ENCODE peak calls at places on chromosomes 4 and X, in five cellular contexts. Z, F, R, S and K are unnamed samples.

GRCh38 chr4:189436207-189436606 is 504.5 kb upstream of the FRG1 start:
- DNase-seq in Z (no peak), F (no peak), R (no peak), S (no peak), K (no peak)

GRCh38 chr4:83618991-83619390 is 83.1 kb downstream of the GPAT3 start:
- DNase-seq in Z (peak), F (no peak), R (no peak), S (peak), K (peak)

GRCh38 chr4:4555916-4556315 is 14.1 kb upstream of the STX18 start:
- DNase-seq in Z (no peak), F (no peak), R (peak), S (peak), K (peak)

GRCh38 chrX:78111140-78111931 is 7.3 kb downstream of the PGK1 start:
- DNase-seq in Z (peak), F (no peak), R (no peak), S (no peak), K (no peak)

GRCh38 chrX:108735680-108736508 is 469 bp downstream of the IRS4 start:
- DNase-seq in Z (no peak), F (no peak), R (no peak), S (peak), K (no peak)

GRCh38 chr4:39106011-39106410 is 44.0 kb downstream of the KLHL5 start:
- DNase-seq in Z (no peak), F (no peak), R (no peak), S (no peak), K (no peak)

GRCh38 chr4:169768385-169768784 is 10.6 kb upstream of the HPF1 start:
- DNase-seq in Z (no peak), F (no peak), R (no peak), S (no peak), K (no peak)

GRCh38 chrX:48893556-48894348 is 3.8 kb downstream of the TIMM17B start:
- DNase-seq in Z (no peak), F (no peak), R (no peak), S (no peak), K (no peak)

GRCh38 chr4:135434936-135435335 is 1233.3 kb upstream of the PABPC4L start:
- DNase-seq in Z (no peak), F (no peak), R (no peak), S (peak), K (no peak)

GRCh38 chrX:140664939-140665338 is 44.6 kb upstream of the LINC00632 start:
- DNase-seq in Z (no peak), F (no peak), R (peak), S (peak), K (peak)

GRCh38 chr4:150072906-150073714 is 5.1 kb upstream of the DCLK2 start:
- DNase-seq in Z (no peak), F (no peak), R (peak), S (peak), K (peak)

GRCh38 chr4:76783836-76784235 is 114.1 kb downstream of the SOWAHB start:
- DNase-seq in Z (no peak), F (no peak), R (peak), S (peak), K (peak)

GRCh38 chr4:151358266-151358665 is 32.9 kb upstream of the SH3D19 start:
- DNase-seq in Z (no peak), F (no peak), R (peak), S (peak), K (no peak)

GRCh38 chrX:126552313-126553022 is at the start of gene DCAF12L1:
- DNase-seq in Z (no peak), F (no peak), R (no peak), S (no peak), K (no peak)
- H3K4me3 ChIP-seq in Z (no peak), F (no peak), R (no peak), S (no peak), K (no peak)

GRCh38 chr4:108180513-108180912 is 11.8 kb upstream of the LEF1 start:
- DNase-seq in Z (no peak), F (no peak), R (no peak), S (no peak), K (no peak)

GRCh38 chr4:108175966-108176365 is 7.2 kb upstream of the LEF1 start:
- DNase-seq in Z (no peak), F (no peak), R (no peak), S (no peak), K (no peak)

DNA sequence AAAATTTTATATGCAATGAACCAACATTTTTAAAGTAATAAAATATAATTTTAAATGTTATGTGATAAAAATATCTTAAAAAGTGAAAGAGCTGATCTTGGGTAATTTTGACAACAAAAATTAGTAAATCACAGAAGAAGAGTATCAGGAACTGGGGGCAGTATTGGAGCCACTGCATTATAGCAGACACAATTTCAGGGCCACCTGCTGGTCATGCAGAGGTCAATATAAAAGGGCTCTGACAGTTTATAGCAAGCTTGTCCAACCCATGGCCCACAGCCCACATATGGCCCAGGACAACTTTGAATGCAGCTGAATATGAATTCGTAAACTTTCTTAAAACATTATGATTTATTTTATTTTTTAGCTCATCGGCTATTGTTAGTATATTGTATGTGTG is 13.0 kb upstream of the LEF1 start:
- DNase-seq in Z (no peak), F (no peak), R (no peak), S (no peak), K (no peak)
- TF ChIP-seq CTCF in Z (no peak), F (no peak), R (no peak), S (no peak), K (peak)

DNA sequence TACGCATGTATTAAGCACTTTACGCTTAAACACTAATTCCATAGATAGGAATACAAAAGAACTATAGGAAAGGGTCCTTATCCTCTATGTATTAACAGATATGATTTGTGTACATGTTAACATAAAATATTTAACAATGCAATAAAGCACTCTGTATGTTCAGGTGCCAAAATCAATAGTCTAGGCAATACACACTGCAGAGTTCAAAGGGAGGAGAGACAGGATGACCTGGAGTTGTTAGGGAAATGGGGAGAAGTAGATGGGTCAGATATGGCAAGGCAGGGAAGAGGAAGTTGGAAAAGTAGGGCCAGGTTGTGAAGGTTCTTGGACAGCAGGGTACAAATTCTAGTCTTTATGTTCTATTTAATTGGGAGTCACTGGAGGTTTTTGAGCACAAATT is 2.9 kb downstream of the SGCB start:
- DNase-seq in Z (no peak), F (no peak), R (no peak), S (no peak), K (no peak)
- H3K4me3 ChIP-seq in Z (no peak), F (no peak), R (no peak), S (no peak), K (no peak)

DNA sequence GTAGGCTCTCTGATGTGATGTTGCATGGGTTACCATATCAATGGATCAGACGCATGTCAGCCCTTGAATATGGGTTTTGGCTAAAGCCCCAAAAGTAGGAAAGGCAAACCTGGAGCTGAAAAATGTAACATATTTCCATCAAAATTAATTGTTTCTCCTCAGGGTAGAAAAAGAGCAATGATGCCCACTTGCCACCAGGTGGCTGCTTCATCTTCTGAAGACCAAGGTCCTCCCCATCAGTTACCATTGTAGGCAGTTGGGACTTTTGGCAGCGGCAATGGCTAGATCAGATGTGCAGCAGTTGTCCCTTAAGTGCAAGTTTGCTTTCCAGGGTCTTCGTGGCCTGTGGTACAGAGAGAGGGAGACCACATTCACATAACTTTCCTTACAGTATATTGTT is 118.2 kb downstream of the NAF1 start:
- DNase-seq in Z (peak), F (no peak), R (peak), S (peak), K (peak)
- TF ChIP-seq CTCF in Z (peak), F (peak), R (peak), S (peak), K (peak)

DNA sequence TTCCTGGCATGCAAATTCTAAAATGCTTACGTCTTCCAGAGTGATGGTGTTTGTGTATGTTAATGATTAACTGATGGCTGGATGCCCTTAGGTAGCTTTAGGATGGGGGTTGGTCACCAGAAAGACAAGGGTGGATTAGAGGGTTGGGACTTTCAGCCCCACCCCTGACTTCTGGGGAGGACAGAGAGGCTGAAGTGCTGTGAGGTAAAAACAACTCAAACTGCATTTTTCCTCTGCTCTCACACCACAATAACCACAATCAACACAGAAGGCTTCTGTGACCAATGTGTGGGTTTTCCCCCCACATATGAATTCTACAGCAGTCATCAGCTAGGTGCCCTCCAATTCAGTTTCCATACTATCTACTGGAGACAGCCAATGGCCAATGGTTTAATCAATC is 18.7 kb upstream of the DDIT4L start:
- DNase-seq in Z (no peak), F (no peak), R (no peak), S (peak), K (no peak)
- H3K4me3 ChIP-seq in Z (no peak), F (no peak), R (no peak), S (no peak), K (no peak)

GRCh38 chr4:121733942-121734341 is 31.0 kb downstream of the SMIM43 start:
- DNase-seq in Z (no peak), F (no peak), R (no peak), S (no peak), K (no peak)
- TF ChIP-seq CTCF in Z (no peak), F (no peak), R (no peak), S (no peak), K (no peak)

GRCh38 chrX:29788991-29789699 is 426.2 kb upstream of the MAGEB2 start:
- DNase-seq in Z (no peak), F (no peak), R (no peak), S (no peak), K (no peak)

GRCh38 chrX:29792335-29792734 is 423.0 kb upstream of the MAGEB2 start:
- DNase-seq in Z (no peak), F (no peak), R (no peak), S (peak), K (no peak)

DNA sequence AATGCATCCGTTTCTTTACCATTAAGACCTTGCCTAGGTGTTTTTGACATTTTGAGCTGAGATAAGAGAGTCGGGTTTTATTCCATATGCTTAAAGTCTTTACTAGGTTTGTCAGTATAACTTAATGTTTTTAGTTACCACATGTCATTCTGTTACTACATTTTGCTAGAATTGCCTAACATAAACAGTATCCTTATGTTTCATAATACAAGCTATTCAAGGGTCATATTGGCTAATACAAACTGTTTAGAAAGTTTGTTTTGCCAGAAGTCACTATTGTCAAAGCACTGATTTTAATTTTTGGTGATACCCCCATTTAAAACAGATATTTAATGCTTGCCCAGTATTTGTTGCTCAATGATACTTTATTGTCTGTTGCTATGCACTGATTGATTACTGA is 427.7 kb upstream of the MAGEB2 start:
- DNase-seq in Z (no peak), F (no peak), R (no peak), S (no peak), K (no peak)
- H3K4me3 ChIP-seq in Z (no peak), F (no peak), R (no peak), S (no peak), K (no peak)

DNA sequence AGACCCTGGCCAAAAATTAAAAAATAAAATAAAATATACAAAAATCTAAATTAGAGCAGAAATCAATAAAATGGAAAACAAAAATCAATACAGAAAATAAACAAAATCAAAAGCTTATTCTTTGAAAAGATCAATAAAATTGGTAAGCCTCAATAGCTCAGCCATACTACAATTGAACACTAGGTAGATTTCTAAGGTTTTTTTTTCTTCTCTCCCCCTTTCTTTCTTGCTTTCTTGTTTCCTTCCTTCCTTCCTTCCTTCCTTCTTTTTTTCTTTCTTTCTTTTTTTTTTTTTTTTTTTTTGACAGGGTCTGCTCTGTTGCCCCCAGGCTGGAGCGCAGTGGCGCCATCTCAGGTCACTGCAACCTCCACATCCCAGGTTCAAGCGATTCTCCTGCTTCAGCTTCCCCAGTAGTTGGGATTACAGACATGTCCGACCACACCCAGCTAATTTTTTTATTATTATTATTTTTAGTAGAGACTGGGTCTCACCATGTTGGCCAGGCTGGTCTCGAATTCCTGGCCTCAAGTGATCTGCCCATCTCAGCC is 23.4 kb upstream of the PPP3CA start:
- DNase-seq in Z (no peak), F (no peak), R (no peak), S (no peak), K (no peak)
- TF ChIP-seq CTCF in Z (no peak), F (no peak), R (no peak), S (no peak), K (no peak)

GRCh38 chrX:33721927-33722326 is 410.2 kb downstream of the FAM47A start:
- DNase-seq in Z (no peak), F (no peak), R (no peak), S (no peak), K (no peak)

GRCh38 chrX:33725556-33726232 is 406.4 kb downstream of the FAM47A start:
- DNase-seq in Z (no peak), F (peak), R (no peak), S (no peak), K (no peak)

GRCh38 chrX:33726281-33727160 is 405.6 kb downstream of the FAM47A start:
- DNase-seq in Z (no peak), F (no peak), R (no peak), S (no peak), K (no peak)
- H3K4me3 ChIP-seq in Z (peak), F (no peak), R (no peak), S (no peak), K (no peak)